ENCODE peak calls at places on chromosomes 3 and 15, in five cellular contexts. K, B, D, J and H are unnamed samples.

GRCh38 chr3:49352286-49352685 is 5.9 kb downstream of the GPX1 start:
- DNase-seq in K (no peak), J (no peak), D (no peak), B (no peak), H (no peak)

GRCh38 chr3:174815750-174816149 is 43.4 kb upstream of the NAALADL2 start:
- DNase-seq in B (no peak), D (no peak), K (no peak), J (no peak), H (no peak)

GRCh38 chr3:28799084-28799483 is 450.5 kb upstream of the AZI2 start:
- DNase-seq in J (no peak), B (no peak), K (peak; percentile 16), D (no peak), H (no peak)

GRCh38 chr3:100506355-100506754 is 13.9 kb downstream of the TMEM45A start:
- DNase-seq in B (no peak), J (no peak), K (no peak), D (no peak), H (no peak)

GRCh38 chr3:70914889-70915288 is 602.5 kb upstream of the MDFIC2 start:
- DNase-seq in J (no peak), D (no peak), B (no peak), K (no peak), H (no peak)

GRCh38 chr3:150180349-150180748 is 209.7 kb upstream of the PFN2 start:
- DNase-seq in K (no peak), D (no peak), B (no peak), J (peak; percentile 56), H (no peak)

GRCh38 chr3:61157414-61157813 is 93.8 kb downstream of the FHIT start:
- DNase-seq in K (peak; percentile 40), B (peak; percentile 18), J (no peak), D (no peak), H (no peak)

GRCh38 chr3:61250784-61251173 is 473 bp downstream of the FHIT start:
- DNase-seq in J (no peak), B (no peak), K (peak; percentile 68), D (no peak), H (peak; percentile 14)

GRCh38 chr15:59885832-59886231 is 118.3 kb upstream of the FOXB1 start:
- DNase-seq in B (no peak), D (no peak), K (no peak), J (peak; percentile 7), H (no peak)

GRCh38 chr15:40567111-40567510 is 2.0 kb upstream of the RPUSD2 start:
- DNase-seq in K (no peak), B (no peak), J (no peak), D (no peak), H (no peak)
- TF ChIP-seq CTCF in K (peak; percentile 17), B (peak; percentile 49), J (peak; percentile 12), D (no peak), H (peak; percentile 22)

DNA sequence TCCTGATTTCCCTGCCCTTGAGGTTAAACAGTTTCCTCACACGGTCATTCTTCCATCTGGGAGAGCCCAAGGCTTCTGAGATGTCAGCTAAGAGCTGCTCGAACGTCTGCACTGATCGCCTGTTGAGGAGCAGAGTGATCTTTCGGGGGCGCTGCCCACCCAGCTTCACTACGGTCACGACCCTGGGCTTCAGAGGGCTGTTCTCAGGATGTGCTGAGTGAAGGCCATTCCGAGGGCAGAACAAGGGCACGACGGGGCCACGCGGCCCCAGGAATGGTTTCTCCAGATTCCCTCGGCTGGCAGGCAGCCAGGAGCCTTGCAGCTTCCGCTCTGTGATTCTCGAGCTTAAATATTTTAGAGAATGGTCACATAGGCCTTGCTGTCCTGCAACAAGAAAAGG is 25.7 kb downstream of the DCLK3 start:
- DNase-seq in B (no peak), K (no peak), D (no peak), J (no peak), H (no peak)
- TF ChIP-seq CTCF in B (no peak), K (no peak), D (no peak), J (no peak), H (no peak)

GRCh38 chr3:196320110-196320509 is 2.1 kb upstream of the DYNLT2B start:
- DNase-seq in D (no peak), J (no peak), B (no peak), K (no peak), H (no peak)

GRCh38 chr3:196314597-196314996 is 3.4 kb downstream of the DYNLT2B start:
- DNase-seq in J (no peak), D (no peak), K (no peak), B (no peak), H (no peak)

GRCh38 chr3:196315821-196316220 is 2.2 kb downstream of the DYNLT2B start:
- DNase-seq in K (no peak), J (no peak), D (no peak), B (no peak), H (no peak)

GRCh38 chr3:196321162-196321561 is 3.1 kb upstream of the DYNLT2B start:
- DNase-seq in B (no peak), D (no peak), K (no peak), J (no peak), H (no peak)

DNA sequence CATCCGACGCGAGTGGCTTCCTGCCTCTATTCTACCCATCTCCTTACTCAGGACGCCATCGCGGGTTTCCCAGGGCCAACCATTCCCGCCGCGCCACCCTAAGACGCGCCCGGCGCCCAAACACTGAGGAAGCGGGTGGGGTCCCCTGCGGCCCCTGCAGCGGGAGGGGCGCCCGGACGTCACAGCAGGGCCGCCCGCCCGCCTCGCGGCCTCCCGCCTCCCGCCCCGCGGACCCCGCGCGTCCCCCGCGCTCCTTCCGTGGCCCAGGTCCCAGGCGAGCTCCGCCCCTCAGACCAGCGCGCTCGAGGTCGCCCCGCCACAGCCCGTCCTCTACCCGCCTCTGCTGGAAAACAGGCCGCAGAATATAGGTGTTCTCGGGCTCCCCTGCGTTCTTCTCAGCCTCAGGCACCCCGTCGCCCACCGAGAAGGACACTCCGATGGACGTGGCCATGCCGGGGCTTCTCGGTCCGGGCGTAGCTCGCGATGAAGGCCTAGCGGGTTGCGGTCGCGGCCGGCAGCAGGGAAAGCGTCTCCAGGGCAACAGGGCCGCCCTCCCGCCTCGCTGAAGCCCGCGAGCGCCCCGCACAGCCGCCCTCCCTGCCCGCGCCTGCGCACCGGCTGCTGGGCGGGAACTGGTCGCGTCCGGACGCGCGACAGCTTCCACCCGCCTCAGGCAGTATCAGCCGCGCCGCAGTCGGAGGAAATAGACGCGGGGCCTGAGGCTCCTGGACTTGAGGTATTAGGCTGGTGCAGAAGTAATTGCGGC is at the start of gene DYNLT2B:
- DNase-seq in J (no peak), D (peak; percentile 87), K (peak; percentile 96), B (peak; percentile 99), H (peak; percentile 83)
- TF ChIP-seq CTCF in J (no peak), D (no peak), K (no peak), B (peak; percentile 34), H (no peak)

GRCh38 chr3:63908776-63909175 is 3.4 kb downstream of the SCAANT1 start:
- DNase-seq in D (no peak), J (no peak), K (no peak), B (no peak), H (no peak)

GRCh38 chr3:63905731-63906620 is 6.2 kb downstream of the SCAANT1 start:
- DNase-seq in D (no peak), J (no peak), B (no peak), K (no peak), H (no peak)

GRCh38 chr3:63910873-63911272 is 1.3 kb downstream of the SCAANT1 start:
- DNase-seq in K (peak; percentile 56), B (peak; percentile 47), J (no peak), D (no peak), H (no peak)

GRCh38 chr3:63909431-63909830 is 2.8 kb downstream of the SCAANT1 start:
- DNase-seq in J (no peak), D (no peak), K (no peak), B (no peak), H (no peak)

GRCh38 chr3:63908081-63908736 is 4.0 kb downstream of the SCAANT1 start:
- DNase-seq in B (no peak), K (no peak), J (no peak), D (no peak), H (no peak)
- TF ChIP-seq CTCF in B (no peak), K (no peak), J (peak; percentile 20), D (no peak), H (peak; percentile 23)

GRCh38 chr15:31297221-31297879 is 29.3 kb upstream of the KLF13 start:
- DNase-seq in D (no peak), B (no peak), J (no peak), K (no peak), H (no peak)

GRCh38 chr15:31298707-31299172 is 27.9 kb upstream of the KLF13 start:
- DNase-seq in K (no peak), J (no peak), D (no peak), B (no peak), H (no peak)

GRCh38 chr15:31295660-31296059 is 31.0 kb upstream of the KLF13 start:
- DNase-seq in K (no peak), J (no peak), D (no peak), B (no peak), H (no peak)

GRCh38 chr15:31297880-31298456 is 28.7 kb upstream of the KLF13 start:
- DNase-seq in D (no peak), J (no peak), B (no peak), K (no peak), H (no peak)

GRCh38 chr15:31296304-31297220 is 30.1 kb upstream of the KLF13 start:
- DNase-seq in D (no peak), B (no peak), K (no peak), J (no peak), H (no peak)
- TF ChIP-seq CTCF in D (no peak), B (no peak), K (no peak), J (no peak), H (peak; percentile 14)

GRCh38 chr15:42402806-42403205 is 43.5 kb downstream of the CAPN3 start:
- DNase-seq in D (no peak), B (no peak), J (no peak), K (no peak), H (no peak)
- TF ChIP-seq CTCF in D (no peak), B (no peak), J (no peak), K (no peak), H (no peak)

GRCh38 chr3:7377103-7377502 is 516.2 kb downstream of the GRM7 start:
- DNase-seq in D (no peak), B (no peak), J (no peak), K (no peak), H (no peak)
- TF ChIP-seq CTCF in D (no peak), B (no peak), J (no peak), K (no peak), H (no peak)

GRCh38 chr3:98573231-98573728 is 20.1 kb downstream of the CPOX start:
- DNase-seq in B (no peak), J (no peak), K (peak; percentile 70), D (no peak), H (no peak)
- TF ChIP-seq CTCF in B (peak; percentile 53), J (peak; percentile 28), K (peak; percentile 36), D (no peak), H (peak; percentile 50)